ENCODE peak calls at places on chromosomes 16 and 17, in seven cellular contexts. One of them, this sample, is unnamed.

GRCh38 chr17:38511126-38512108 is 83.2 kb downstream of the ARHGAP23 start:
- DNase-seq in fibroblast of gingiva: peak; percentile 39
- DNase-seq in neuronal stem cell: no peak
- DNase-seq in Calu3: no peak
- DNase-seq in activated CD4-positive, CD25-positive, alpha-beta regulatory T cell treated with anti-CD3 and anti-CD28 coated beads, Interleukin-2, amount 50 U/mL, for 16 hours: no peak
- DNase-seq in GM13976: no peak
- DNase-seq in M059J: peak; percentile 70
- DNase-seq in this sample: no peak

GRCh38 chr17:35871415-35871814 is 2.7 kb upstream of the HEATR9 start:
- DNase-seq in neuronal stem cell: no peak
- DNase-seq in activated CD4-positive, CD25-positive, alpha-beta regulatory T cell treated with anti-CD3 and anti-CD28 coated beads, Interleukin-2, amount 50 U/mL, for 16 hours: no peak
- DNase-seq in fibroblast of gingiva: no peak
- DNase-seq in GM13976: no peak
- DNase-seq in Calu3: no peak
- DNase-seq in M059J: no peak
- DNase-seq in this sample: no peak

GRCh38 chr17:58667934-58668597 is 23.8 kb downstream of the TEX14 start:
- DNase-seq in activated CD4-positive, CD25-positive, alpha-beta regulatory T cell treated with anti-CD3 and anti-CD28 coated beads, Interleukin-2, amount 50 U/mL, for 16 hours: no peak
- DNase-seq in GM13976: no peak
- DNase-seq in M059J: peak; percentile 59
- DNase-seq in neuronal stem cell: no peak
- DNase-seq in Calu3: no peak
- DNase-seq in fibroblast of gingiva: no peak
- DNase-seq in this sample: no peak

GRCh38 chr16:629289-630023 is 1.3 kb upstream of the WFIKKN1 start:
- DNase-seq in Calu3: no peak
- DNase-seq in fibroblast of gingiva: no peak
- DNase-seq in M059J: no peak
- DNase-seq in activated CD4-positive, CD25-positive, alpha-beta regulatory T cell treated with anti-CD3 and anti-CD28 coated beads, Interleukin-2, amount 50 U/mL, for 16 hours: no peak
- DNase-seq in GM13976: no peak
- DNase-seq in neuronal stem cell: peak; percentile 93
- DNase-seq in this sample: no peak

GRCh38 chr17:73956595-73957465 is 246.6 kb upstream of the RPL38 start:
- DNase-seq in GM13976: peak; percentile 80
- DNase-seq in Calu3: peak; percentile 68
- DNase-seq in activated CD4-positive, CD25-positive, alpha-beta regulatory T cell treated with anti-CD3 and anti-CD28 coated beads, Interleukin-2, amount 50 U/mL, for 16 hours: no peak
- DNase-seq in M059J: peak; percentile 11
- DNase-seq in neuronal stem cell: peak; percentile 68
- DNase-seq in fibroblast of gingiva: no peak
- DNase-seq in this sample: peak; percentile 72

GRCh38 chr17:14209215-14209614 is 27.4 kb downstream of the CDRT15 start:
- DNase-seq in GM13976: no peak
- DNase-seq in neuronal stem cell: no peak
- DNase-seq in M059J: no peak
- DNase-seq in fibroblast of gingiva: no peak
- DNase-seq in activated CD4-positive, CD25-positive, alpha-beta regulatory T cell treated with anti-CD3 and anti-CD28 coated beads, Interleukin-2, amount 50 U/mL, for 16 hours: no peak
- DNase-seq in Calu3: peak; percentile 44
- DNase-seq in this sample: no peak

GRCh38 chr17:49359990-49360795 is 1.9 kb downstream of the ZNF652 start:
- DNase-seq in neuronal stem cell: no peak
- DNase-seq in Calu3: no peak
- DNase-seq in fibroblast of gingiva: no peak
- DNase-seq in activated CD4-positive, CD25-positive, alpha-beta regulatory T cell treated with anti-CD3 and anti-CD28 coated beads, Interleukin-2, amount 50 U/mL, for 16 hours: no peak
- DNase-seq in M059J: peak; percentile 24
- DNase-seq in GM13976: no peak
- DNase-seq in this sample: no peak

GRCh38 chr16:10188236-10188635 is 6.0 kb upstream of the GRIN2A start:
- DNase-seq in neuronal stem cell: no peak
- DNase-seq in activated CD4-positive, CD25-positive, alpha-beta regulatory T cell treated with anti-CD3 and anti-CD28 coated beads, Interleukin-2, amount 50 U/mL, for 16 hours: no peak
- DNase-seq in GM13976: no peak
- DNase-seq in fibroblast of gingiva: no peak
- DNase-seq in Calu3: no peak
- DNase-seq in M059J: peak; percentile 71
- DNase-seq in this sample: no peak

GRCh38 chr17:78597923-78598545 is 20.8 kb upstream of the DNAH17 start:
- DNase-seq in activated CD4-positive, CD25-positive, alpha-beta regulatory T cell treated with anti-CD3 and anti-CD28 coated beads, Interleukin-2, amount 50 U/mL, for 16 hours: no peak
- DNase-seq in fibroblast of gingiva: no peak
- DNase-seq in M059J: peak; percentile 31
- DNase-seq in Calu3: no peak
- DNase-seq in GM13976: no peak
- DNase-seq in neuronal stem cell: no peak
- DNase-seq in this sample: no peak

GRCh38 chr16:71626018-71626857 is at the start of gene MARVELD3:
- DNase-seq in M059J: no peak
- DNase-seq in Calu3: peak; percentile 99
- DNase-seq in fibroblast of gingiva: no peak
- DNase-seq in activated CD4-positive, CD25-positive, alpha-beta regulatory T cell treated with anti-CD3 and anti-CD28 coated beads, Interleukin-2, amount 50 U/mL, for 16 hours: no peak
- DNase-seq in GM13976: peak; percentile 68
- DNase-seq in neuronal stem cell: no peak
- DNase-seq in this sample: no peak

GRCh38 chr17:39704821-39705551 is 5.1 kb downstream of the ERBB2 start:
- DNase-seq in GM13976: no peak
- DNase-seq in activated CD4-positive, CD25-positive, alpha-beta regulatory T cell treated with anti-CD3 and anti-CD28 coated beads, Interleukin-2, amount 50 U/mL, for 16 hours: no peak
- DNase-seq in M059J: no peak
- DNase-seq in Calu3: peak; percentile 99
- DNase-seq in neuronal stem cell: no peak
- DNase-seq in fibroblast of gingiva: peak; percentile 30
- DNase-seq in this sample: no peak

GRCh38 chr17:21162394-21162775 is 35.6 kb downstream of the DHRS7B start:
- DNase-seq in fibroblast of gingiva: no peak
- DNase-seq in GM13976: no peak
- DNase-seq in M059J: no peak
- DNase-seq in activated CD4-positive, CD25-positive, alpha-beta regulatory T cell treated with anti-CD3 and anti-CD28 coated beads, Interleukin-2, amount 50 U/mL, for 16 hours: no peak
- DNase-seq in Calu3: no peak
- DNase-seq in neuronal stem cell: no peak
- DNase-seq in this sample: no peak

GRCh38 chr16:74565378-74565777 is 41.5 kb downstream of the GLG1 start:
- DNase-seq in M059J: no peak
- DNase-seq in fibroblast of gingiva: no peak
- DNase-seq in Calu3: no peak
- DNase-seq in GM13976: no peak
- DNase-seq in activated CD4-positive, CD25-positive, alpha-beta regulatory T cell treated with anti-CD3 and anti-CD28 coated beads, Interleukin-2, amount 50 U/mL, for 16 hours: no peak
- DNase-seq in neuronal stem cell: no peak
- DNase-seq in this sample: no peak

GRCh38 chr17:42402121-42402516 is 13.9 kb upstream of the STAT3 start:
- DNase-seq in M059J: no peak
- DNase-seq in Calu3: no peak
- DNase-seq in fibroblast of gingiva: no peak
- DNase-seq in neuronal stem cell: no peak
- DNase-seq in GM13976: no peak
- DNase-seq in activated CD4-positive, CD25-positive, alpha-beta regulatory T cell treated with anti-CD3 and anti-CD28 coated beads, Interleukin-2, amount 50 U/mL, for 16 hours: no peak
- DNase-seq in this sample: no peak

GRCh38 chr16:65547799-65548446 is 426.1 kb upstream of the CDH11 start:
- DNase-seq in GM13976: no peak
- DNase-seq in fibroblast of gingiva: peak; percentile 99
- DNase-seq in activated CD4-positive, CD25-positive, alpha-beta regulatory T cell treated with anti-CD3 and anti-CD28 coated beads, Interleukin-2, amount 50 U/mL, for 16 hours: no peak
- DNase-seq in neuronal stem cell: peak; percentile 9
- DNase-seq in M059J: peak; percentile 76
- DNase-seq in Calu3: no peak
- DNase-seq in this sample: no peak

GRCh38 chr17:14308636-14308964 is 7.7 kb downstream of the HS3ST3B1 start:
- DNase-seq in M059J: no peak
- DNase-seq in fibroblast of gingiva: no peak
- DNase-seq in Calu3: no peak
- DNase-seq in activated CD4-positive, CD25-positive, alpha-beta regulatory T cell treated with anti-CD3 and anti-CD28 coated beads, Interleukin-2, amount 50 U/mL, for 16 hours: no peak
- DNase-seq in GM13976: no peak
- DNase-seq in neuronal stem cell: peak; percentile 44
- DNase-seq in this sample: no peak

GRCh38 chr16:15572329-15573001 is 70.5 kb downstream of the MARF1 start:
- DNase-seq in GM13976: no peak
- DNase-seq in M059J: no peak
- DNase-seq in neuronal stem cell: no peak
- DNase-seq in fibroblast of gingiva: peak; percentile 92
- DNase-seq in Calu3: no peak
- DNase-seq in activated CD4-positive, CD25-positive, alpha-beta regulatory T cell treated with anti-CD3 and anti-CD28 coated beads, Interleukin-2, amount 50 U/mL, for 16 hours: no peak
- DNase-seq in this sample: no peak

GRCh38 chr16:68539704-68540370 is 746 bp downstream of the ZFP90 start:
- DNase-seq in M059J: peak; percentile 28
- DNase-seq in activated CD4-positive, CD25-positive, alpha-beta regulatory T cell treated with anti-CD3 and anti-CD28 coated beads, Interleukin-2, amount 50 U/mL, for 16 hours: no peak
- DNase-seq in neuronal stem cell: no peak
- DNase-seq in fibroblast of gingiva: no peak
- DNase-seq in Calu3: peak; percentile 15
- DNase-seq in GM13976: peak; percentile 41
- DNase-seq in this sample: peak; percentile 17

GRCh38 chr16:1349351-1349750 is 2.3 kb downstream of the TSR3 start:
- DNase-seq in fibroblast of gingiva: no peak
- DNase-seq in Calu3: no peak
- DNase-seq in neuronal stem cell: no peak
- DNase-seq in M059J: no peak
- DNase-seq in activated CD4-positive, CD25-positive, alpha-beta regulatory T cell treated with anti-CD3 and anti-CD28 coated beads, Interleukin-2, amount 50 U/mL, for 16 hours: no peak
- DNase-seq in GM13976: no peak
- DNase-seq in this sample: no peak

GRCh38 chr17:17416007-17416399 is 60.8 kb upstream of the MED9 start:
- DNase-seq in GM13976: peak; percentile 65
- DNase-seq in neuronal stem cell: peak; percentile 15
- DNase-seq in Calu3: peak; percentile 17
- DNase-seq in fibroblast of gingiva: peak; percentile 88
- DNase-seq in activated CD4-positive, CD25-positive, alpha-beta regulatory T cell treated with anti-CD3 and anti-CD28 coated beads, Interleukin-2, amount 50 U/mL, for 16 hours: no peak
- DNase-seq in M059J: peak; percentile 79
- DNase-seq in this sample: peak; percentile 28

GRCh38 chr17:390025-390424 is 37.4 kb upstream of the RPH3AL start:
- DNase-seq in fibroblast of gingiva: no peak
- DNase-seq in activated CD4-positive, CD25-positive, alpha-beta regulatory T cell treated with anti-CD3 and anti-CD28 coated beads, Interleukin-2, amount 50 U/mL, for 16 hours: no peak
- DNase-seq in M059J: no peak
- DNase-seq in neuronal stem cell: no peak
- DNase-seq in GM13976: no peak
- DNase-seq in Calu3: no peak
- DNase-seq in this sample: no peak

GRCh38 chr17:71327376-71328059 is 793.3 kb upstream of the SOX9 start:
- DNase-seq in Calu3: no peak
- DNase-seq in activated CD4-positive, CD25-positive, alpha-beta regulatory T cell treated with anti-CD3 and anti-CD28 coated beads, Interleukin-2, amount 50 U/mL, for 16 hours: no peak
- DNase-seq in M059J: peak; percentile 65
- DNase-seq in fibroblast of gingiva: peak; percentile 25
- DNase-seq in neuronal stem cell: no peak
- DNase-seq in GM13976: no peak
- DNase-seq in this sample: no peak

GRCh38 chr17:41592601-41593305 is 6.1 kb upstream of the KRT14 start:
- DNase-seq in Calu3: no peak
- DNase-seq in fibroblast of gingiva: no peak
- DNase-seq in neuronal stem cell: no peak
- DNase-seq in activated CD4-positive, CD25-positive, alpha-beta regulatory T cell treated with anti-CD3 and anti-CD28 coated beads, Interleukin-2, amount 50 U/mL, for 16 hours: no peak
- DNase-seq in M059J: no peak
- DNase-seq in GM13976: no peak
- DNase-seq in this sample: no peak

GRCh38 chr16:25198021-25198420 is 18.7 kb upstream of the AQP8 start:
- DNase-seq in Calu3: no peak
- DNase-seq in activated CD4-positive, CD25-positive, alpha-beta regulatory T cell treated with anti-CD3 and anti-CD28 coated beads, Interleukin-2, amount 50 U/mL, for 16 hours: no peak
- DNase-seq in fibroblast of gingiva: no peak
- DNase-seq in neuronal stem cell: no peak
- DNase-seq in M059J: peak; percentile 85
- DNase-seq in GM13976: no peak
- DNase-seq in this sample: no peak

GRCh38 chr16:66357523-66357928 is 9.0 kb upstream of the CDH5 start:
- DNase-seq in M059J: peak; percentile 87
- DNase-seq in neuronal stem cell: peak; percentile 57
- DNase-seq in Calu3: peak; percentile 72
- DNase-seq in fibroblast of gingiva: peak; percentile 71
- DNase-seq in GM13976: peak; percentile 75
- DNase-seq in activated CD4-positive, CD25-positive, alpha-beta regulatory T cell treated with anti-CD3 and anti-CD28 coated beads, Interleukin-2, amount 50 U/mL, for 16 hours: no peak
- DNase-seq in this sample: peak; percentile 4

GRCh38 chr17:76681222-76682137 is 29.3 kb downstream of the MXRA7 start:
- DNase-seq in M059J: peak; percentile 51
- DNase-seq in Calu3: peak; percentile 85
- DNase-seq in neuronal stem cell: peak; percentile 73
- DNase-seq in fibroblast of gingiva: peak; percentile 58
- DNase-seq in activated CD4-positive, CD25-positive, alpha-beta regulatory T cell treated with anti-CD3 and anti-CD28 coated beads, Interleukin-2, amount 50 U/mL, for 16 hours: peak; percentile 37
- DNase-seq in GM13976: peak; percentile 82
- DNase-seq in this sample: peak; percentile 63

GRCh38 chr16:56481468-56482112 is 30.2 kb downstream of the OGFOD1 start:
- DNase-seq in M059J: peak; percentile 36
- DNase-seq in fibroblast of gingiva: peak; percentile 8
- DNase-seq in GM13976: no peak
- DNase-seq in activated CD4-positive, CD25-positive, alpha-beta regulatory T cell treated with anti-CD3 and anti-CD28 coated beads, Interleukin-2, amount 50 U/mL, for 16 hours: no peak
- DNase-seq in Calu3: no peak
- DNase-seq in neuronal stem cell: no peak
- DNase-seq in this sample: no peak